ENCODE peak calls at places on chromosomes 2 and 18, in six cellular contexts. P, Y, K, D, I and V are unnamed samples.

GRCh38 chr18:62998443-62998842 is 283.1 kb downstream of the PHLPP1 start:
- DNase-seq in P (no peak), Y (no peak), K (no peak), D (no peak), I (no peak), V (no peak)

GRCh38 chr2:140457483-140457882 is 1673.3 kb downstream of the LRP1B start:
- DNase-seq in P (no peak), Y (no peak), K (no peak), D (no peak), I (no peak), V (peak; percentile 1)

GRCh38 chr2:214808961-214809750 is at the start of gene BARD1:
- DNase-seq in P (peak; percentile 69), Y (peak; percentile 84), K (no peak), D (peak; percentile 43), I (peak; percentile 72), V (no peak)

GRCh38 chr2:102050854-102051391 is 59.2 kb downstream of the IL1R2 start:
- DNase-seq in P (no peak), Y (peak; percentile 76), K (no peak), D (peak; percentile 91), I (peak; percentile 66), V (no peak)

GRCh38 chr2:191620144-191620543 is 57.8 kb upstream of the NABP1 start:
- DNase-seq in P (no peak), Y (peak; percentile 59), K (no peak), D (peak; percentile 64), I (no peak), V (no peak)

GRCh38 chr2:69770193-69770702 is 28.3 kb downstream of the ANXA4 start:
- DNase-seq in P (peak; percentile 44), Y (peak; percentile 94), K (peak; percentile 71), D (peak; percentile 88), I (peak; percentile 72), V (peak; percentile 82)

GRCh38 chr2:204407209-204408070 is 137.8 kb upstream of the PARD3B start:
- DNase-seq in P (peak; percentile 58), Y (no peak), K (no peak), D (peak; percentile 21), I (peak; percentile 2), V (peak; percentile 10)

GRCh38 chr2:38390941-38391340 is 13.9 kb upstream of the ATL2 start:
- DNase-seq in P (no peak), Y (no peak), K (no peak), D (no peak), I (no peak), V (no peak)

GRCh38 chr2:130756041-130756720 is 841 bp downstream of the AMER3 start:
- DNase-seq in P (peak; percentile 77), Y (peak; percentile 47), K (no peak), D (no peak), I (peak; percentile 7), V (no peak)

GRCh38 chr2:182522930-182523541 is 96.2 kb upstream of the PDE1A start:
- DNase-seq in P (no peak), Y (peak; percentile 13), K (no peak), D (no peak), I (no peak), V (no peak)

GRCh38 chr2:240812721-240813120 is 7.3 kb downstream of the KIF1A start:
- DNase-seq in P (no peak), Y (no peak), K (no peak), D (no peak), I (no peak), V (no peak)

GRCh38 chr2:62467100-62467474 is 38.9 kb downstream of the TMEM17 start:
- DNase-seq in P (no peak), Y (no peak), K (no peak), D (no peak), I (no peak), V (no peak)

GRCh38 chr2:26609839-26610277 is 31.3 kb downstream of the CIB4 start:
- DNase-seq in P (no peak), Y (no peak), K (no peak), D (no peak), I (no peak), V (no peak)

GRCh38 chr2:235343156-235343774 is 150.6 kb upstream of the AGAP1 start:
- DNase-seq in P (no peak), Y (no peak), K (no peak), D (no peak), I (no peak), V (no peak)

GRCh38 chr2:2530334-2530733 is 199.3 kb upstream of the MYT1L start:
- DNase-seq in P (peak; percentile 10), Y (no peak), K (no peak), D (no peak), I (no peak), V (no peak)

GRCh38 chr2:15563227-15564100 is 2.3 kb upstream of the NBAS start:
- DNase-seq in P (no peak), Y (no peak), K (no peak), D (no peak), I (no peak), V (no peak)

GRCh38 chr2:222043897-222044296 is 254.9 kb downstream of the PAX3 start:
- DNase-seq in P (no peak), Y (no peak), K (no peak), D (no peak), I (no peak), V (no peak)

GRCh38 chr18:62323483-62324354 is 1.4 kb upstream of the TNFRSF11A start:
- DNase-seq in P (peak; percentile 25), Y (no peak), K (no peak), D (no peak), I (no peak), V (no peak)

GRCh38 chr2:10940607-10941006 is 28.9 kb downstream of the KCNF1 start:
- DNase-seq in P (no peak), Y (no peak), K (no peak), D (no peak), I (no peak), V (no peak)

GRCh38 chr2:215367647-215368492 is 56.0 kb downstream of the ATIC start:
- DNase-seq in P (no peak), Y (peak; percentile 92), K (no peak), D (peak; percentile 93), I (no peak), V (peak; percentile 43)

GRCh38 chr2:112740522-112740921 is 19.7 kb downstream of the NT5DC4 start:
- DNase-seq in P (no peak), Y (no peak), K (no peak), D (no peak), I (no peak), V (no peak)

DNA sequence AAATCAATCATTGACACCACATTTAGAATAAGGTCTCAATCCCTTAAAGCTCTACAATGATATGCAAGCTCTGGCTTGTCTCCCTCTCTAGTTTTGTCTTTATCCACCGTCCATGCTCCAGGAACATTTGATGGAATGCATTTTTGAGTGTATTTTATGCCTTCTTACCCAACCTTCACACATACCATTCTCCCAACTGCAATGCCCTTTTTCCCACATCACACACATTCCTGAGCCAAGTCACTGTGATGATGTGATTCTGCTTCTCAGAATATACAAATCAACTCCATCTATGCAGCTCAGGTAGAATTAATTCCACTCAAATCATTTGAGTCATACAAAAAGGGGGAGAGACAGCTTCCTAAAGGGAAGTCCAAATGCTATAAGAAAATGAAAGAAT is 1107.3 kb downstream of the DPP10 start:
- DNase-seq in P (peak; percentile 65), Y (no peak), K (no peak), D (no peak), I (no peak), V (peak; percentile 61)
- H3K4me3 ChIP-seq in P (no peak overlapping the region), Y (no peak overlapping the region), K (no peak overlapping the region), D (no peak overlapping the region), I (no peak overlapping the region), V (no peak overlapping the region)

GRCh38 chr2:158124896-158125295 is 23.2 kb downstream of the UPP2 start:
- DNase-seq in P (no peak), Y (no peak), K (no peak), D (no peak), I (peak; percentile 63), V (no peak)
- H3K36me3 ChIP-seq in P (no peaks in the 10 kb centered on the region), Y (no peaks in the 10 kb centered on the region), K (no peaks in the 10 kb centered on the region), D (no peaks in the 10 kb centered on the region), I (no peaks in the 10 kb centered on the region), V (no peaks in the 10 kb centered on the region)

DNA sequence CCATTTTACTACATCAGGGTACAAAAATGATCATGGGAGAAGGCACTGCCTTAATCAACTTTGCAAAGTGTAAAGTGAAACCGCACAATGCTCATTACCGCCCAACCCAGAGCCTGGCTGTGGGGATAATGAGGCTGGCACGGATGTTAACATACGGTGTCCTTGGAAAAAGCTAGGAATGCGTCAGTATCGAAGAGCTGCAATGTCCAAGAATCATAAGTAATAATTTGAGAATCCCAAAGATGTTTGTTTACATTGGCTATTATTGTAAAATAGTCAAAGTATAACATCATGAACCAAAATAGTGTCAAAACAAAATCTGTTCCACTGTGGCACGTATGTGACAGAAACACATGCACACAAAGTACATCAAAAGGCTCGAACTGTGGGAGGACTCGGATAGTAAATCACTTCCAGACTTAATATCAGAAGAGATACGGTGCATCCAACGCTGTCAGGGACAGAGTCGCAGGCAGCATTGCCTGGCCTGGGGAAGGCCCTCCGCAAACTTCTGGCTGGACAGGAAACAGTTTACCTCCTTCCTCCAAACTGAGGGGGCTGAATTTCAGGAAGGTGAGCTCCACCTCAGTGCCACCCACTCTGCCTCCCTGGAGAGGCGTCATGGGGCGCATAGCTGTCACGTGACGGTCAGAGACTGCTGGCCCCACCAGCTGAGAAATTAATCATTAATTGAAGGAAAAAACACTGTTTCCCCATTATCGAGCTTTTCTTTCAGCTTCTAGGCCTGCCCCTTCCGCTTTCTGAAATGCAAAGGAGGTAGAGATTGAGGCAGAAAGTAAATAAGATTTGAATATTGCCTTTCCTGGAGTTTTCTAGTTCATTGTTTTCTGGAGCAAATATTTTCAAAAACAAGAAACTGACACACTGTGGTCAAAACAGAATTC is 1.8 kb upstream of the ID2 start:
- DNase-seq in P (peak; percentile 56), Y (peak; percentile 79), K (no peak), D (peak; percentile 43), I (peak; percentile 80), V (peak; percentile 56)
- H3K4me3 ChIP-seq in P (no peak overlapping the region), Y (peak overlapping the region; percentile 85), K (peak overlapping the region; percentile 59), D (peak overlapping the region; percentile 57), I (no peak overlapping the region), V (peak overlapping the region; percentile 67)

GRCh38 chr2:239130786-239131325 is 270.0 kb downstream of the HDAC4 start:
- DNase-seq in P (no peak), Y (no peak), K (no peak), D (no peak), I (no peak), V (no peak)

GRCh38 chr2:239131521-239131920 is 269.3 kb downstream of the HDAC4 start:
- DNase-seq in P (no peak), Y (no peak), K (no peak), D (no peak), I (no peak), V (no peak)

GRCh38 chr2:239132786-239133185 is 268.0 kb downstream of the HDAC4 start:
- DNase-seq in P (no peak), Y (no peak), K (no peak), D (no peak), I (no peak), V (no peak)

GRCh38 chr2:239133945-239134570 is 266.8 kb downstream of the HDAC4 start:
- DNase-seq in P (no peak), Y (no peak), K (no peak), D (no peak), I (no peak), V (no peak)

DNA sequence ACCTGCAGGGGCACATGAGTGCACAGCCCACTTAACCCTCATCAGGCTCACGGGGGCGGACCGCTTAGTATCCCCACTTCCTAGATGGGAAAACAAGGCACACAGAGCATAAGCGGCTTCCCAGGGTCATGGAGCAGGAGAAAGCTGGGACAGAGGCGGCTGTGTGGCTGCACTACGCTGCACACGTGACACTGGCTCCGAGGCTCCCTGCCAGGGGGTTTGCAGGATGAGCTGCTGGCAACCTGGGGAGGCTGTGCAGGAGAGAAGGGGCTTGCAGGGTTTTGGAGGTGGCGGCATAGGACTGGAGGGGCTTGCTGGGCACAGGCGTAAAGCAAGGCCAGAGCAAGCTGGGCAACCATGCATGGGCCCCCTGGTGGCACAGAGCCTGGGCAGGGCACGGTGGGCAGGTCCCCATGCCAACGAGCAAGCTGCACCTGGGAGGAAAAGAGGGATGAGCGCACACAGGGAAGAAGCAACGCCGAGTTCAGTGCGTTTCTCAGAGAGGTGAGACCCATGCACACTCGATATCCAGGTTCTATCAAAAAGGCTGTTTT is 268.6 kb downstream of the HDAC4 start:
- DNase-seq in P (no peak), Y (no peak), K (no peak), D (no peak), I (no peak), V (no peak)
- H3K36me3 ChIP-seq in P (peaks cover 2% of the 10 kb centered on the region), Y (peaks cover 10% of the 10 kb centered on the region), K (peaks cover 4% of the 10 kb centered on the region), D (peaks cover 72% of the 10 kb centered on the region), I (no peaks in the 10 kb centered on the region), V (peaks cover 2% of the 10 kb centered on the region)